ENCODE peak calls at places on chromosomes 13 and 19, in seven cellular contexts. X, O, G, Y, W, L and N are unnamed samples.

GRCh38 chr19:4327252-4327876 is 11.3 kb downstream of the STAP2 start:
- DNase-seq in Y (peak; percentile 39), W (peak; percentile 88), X (peak; percentile 95), O (no peak), G (peak; percentile 61), L (peak; percentile 73), N (peak; percentile 85)

GRCh38 chr19:19280561-19280960 is 7.5 kb upstream of the TM6SF2 start:
- DNase-seq in L (no peak), G (no peak), X (no peak), O (no peak), Y (peak; percentile 18), W (no peak), N (no peak)

GRCh38 chr19:47273313-47274070 is 1.2 kb upstream of the INAFM1 start:
- DNase-seq in Y (peak; percentile 92), W (peak; percentile 87), X (peak; percentile 98), L (peak; percentile 94), O (peak; percentile 78), G (peak; percentile 87), N (peak; percentile 95)

GRCh38 chr19:41515054-41515652 is 60.8 kb upstream of the CEACAM21 start:
- DNase-seq in W (no peak), X (no peak), Y (no peak), L (no peak), G (no peak), O (no peak), N (no peak)

GRCh38 chr13:49791753-49792549 is 531 bp downstream of the KPNA3 start:
- DNase-seq in G (peak; percentile 49), Y (peak; percentile 55), X (peak; percentile 88), W (peak; percentile 31), L (peak; percentile 49), O (peak; percentile 22), N (peak; percentile 71)

GRCh38 chr19:31497709-31498108 is 148.5 kb upstream of the TSHZ3 start:
- DNase-seq in L (no peak), W (no peak), O (no peak), X (peak; percentile 36), Y (no peak), G (no peak), N (no peak)

GRCh38 chr19:19545707-19546106 is 7.6 kb downstream of the CILP2 start:
- DNase-seq in Y (no peak), O (no peak), G (no peak), L (no peak), W (no peak), X (no peak), N (no peak)

GRCh38 chr13:23381877-23382276 is 51.6 kb downstream of the SACS start:
- DNase-seq in G (no peak), L (no peak), X (no peak), Y (no peak), O (no peak), W (no peak), N (no peak)

GRCh38 chr13:20721454-20722357 is 18.2 kb downstream of the IL17D start:
- DNase-seq in O (peak; percentile 53), X (no peak), L (no peak), G (no peak), W (no peak), Y (peak; percentile 66), N (no peak)

GRCh38 chr19:35671818-35672217 is 5.5 kb downstream of the UPK1A start:
- DNase-seq in X (no peak), Y (no peak), L (no peak), O (peak; percentile 7), G (no peak), W (no peak), N (no peak)

GRCh38 chr19:48608798-48609263 is 2.3 kb downstream of the SPACA4 start:
- DNase-seq in W (no peak), G (peak; percentile 61), Y (peak; percentile 37), X (no peak), L (no peak), O (peak; percentile 39), N (no peak)

GRCh38 chr13:112065867-112066623 is 904 bp upstream of the SOX1 start:
- DNase-seq in Y (no peak), L (no peak), X (peak; percentile 70), G (no peak), W (no peak), O (no peak), N (no peak)

GRCh38 chr19:16127080-16127479 is 15.4 kb downstream of the RAB8A start:
- DNase-seq in L (no peak), O (no peak), X (no peak), G (no peak), Y (no peak), W (no peak), N (no peak)

GRCh38 chr19:29531458-29532025 is 5.7 kb downstream of the VSTM2B start:
- DNase-seq in G (no peak), O (no peak), W (no peak), X (no peak), Y (no peak), L (peak; percentile 16), N (no peak)

GRCh38 chr19:47480658-47481057 is 3.4 kb downstream of the KPTN start:
- DNase-seq in G (no peak), O (no peak), X (no peak), W (no peak), L (no peak), Y (no peak), N (no peak)

GRCh38 chr13:110501188-110501587 is 60.3 kb downstream of the RAB20 start:
- DNase-seq in G (no peak), X (no peak), Y (no peak), L (no peak), O (no peak), W (no peak), N (no peak)

GRCh38 chr19:17755977-17756670 is 4.8 kb downstream of the FCHO1 start:
- DNase-seq in G (peak; percentile 41), W (peak; percentile 33), L (no peak), O (no peak), Y (peak; percentile 69), X (no peak), N (no peak)

GRCh38 chr19:43610493-43610892 is 1.4 kb upstream of the SRRM5 start:
- DNase-seq in Y (peak; percentile 9), O (no peak), W (no peak), X (no peak), L (no peak), G (no peak), N (no peak)

GRCh38 chr19:42239544-42240220 is 2.7 kb downstream of the GSK3A start:
- DNase-seq in G (no peak), L (no peak), X (no peak), O (no peak), W (no peak), Y (no peak), N (no peak)

GRCh38 chr19:41694196-41694595 is 6.1 kb upstream of the CEACAM7 start:
- DNase-seq in O (no peak), L (no peak), G (no peak), X (peak; percentile 10), Y (no peak), W (no peak), N (no peak)

GRCh38 chr13:110831437-110832204 is 83.2 kb downstream of the ANKRD10 start:
- DNase-seq in G (no peak), X (no peak), L (no peak), W (no peak), Y (no peak), O (no peak), N (no peak)

GRCh38 chr13:46663644-46664043 is 110.7 kb downstream of the LRCH1 start:
- DNase-seq in G (no peak), W (no peak), X (no peak), O (peak; percentile 39), L (no peak), Y (no peak), N (no peak)

GRCh38 chr19:38945562-38946228 is 15.0 kb downstream of the MRPS12 start:
- DNase-seq in L (no peak), Y (no peak), O (no peak), G (no peak), W (no peak), X (no peak), N (no peak)

GRCh38 chr19:28224441-28224840 is 988.5 kb downstream of the UQCRFS1 start:
- DNase-seq in X (no peak), L (no peak), W (no peak), Y (peak; percentile 14), O (no peak), G (no peak), N (no peak)

GRCh38 chr19:2982556-2982955 is 5.2 kb downstream of the TLE6 start:
- DNase-seq in Y (no peak), G (no peak), X (no peak), L (no peak), W (no peak), O (no peak), N (no peak)

GRCh38 chr19:38362076-38362945 is 12.1 kb upstream of the PSMD8 start:
- DNase-seq in W (peak; percentile 91), L (peak; percentile 85), O (peak; percentile 63), X (peak; percentile 96), Y (peak; percentile 54), G (peak; percentile 45), N (peak; percentile 95)